ENCODE peak calls at places on chromosomes 5 and 9, in ten cellular contexts. Z is T-helper 2 cell; O is endothelial cell; G is HFFc6; I is HEK293T; P is naive thymus-derived CD8-positive, alpha-beta T cell; U is fibroblast of mammary gland; W is pancreas; R is iPS DF 19.7; D is activated CD4-positive, alpha-beta T cell treated with anti-CD3 and anti-CD28 coated beads, Interleukin-2, amount 10 ng/mL, durations not matched to agents 7 days and 5 days. M is an unnamed sample.
A peak's percentile ranks its signal among the peaks of the same experiment; 100 is the strongest.

GRCh38 chr9:124632077-124632621 is 125.0 kb upstream of the NR5A1 start:
- DNase-seq in Z (no peak), O (no peak), G (peak; percentile 76), I (no peak), P (no peak), U (peak; percentile 62), W (no peak), R (no peak), D (no peak), M (no peak)

GRCh38 chr9:13665418-13666066 is 386.1 kb upstream of the MPDZ start:
- DNase-seq in Z (no peak), O (no peak), G (peak; percentile 13), I (no peak), P (no peak), U (peak; percentile 48), W (no peak), R (no peak), D (no peak), M (no peak)

GRCh38 chr5:127959152-127959764 is 124.3 kb upstream of the SLC12A2 start:
- DNase-seq in Z (no peak), O (peak; percentile 16), G (peak; percentile 72), I (peak; percentile 41), P (peak; percentile 9), U (peak; percentile 86), W (peak; percentile 42), R (no peak), D (no peak), M (no peak)

GRCh38 chr5:169249001-169249400 is 51.9 kb downstream of the SLIT3 start:
- DNase-seq in Z (no peak), O (no peak), G (no peak), I (no peak), P (no peak), U (no peak), W (no peak), R (no peak), D (no peak), M (no peak)

GRCh38 chr9:130867556-130867955 is 29.1 kb downstream of the QRFP start:
- DNase-seq in Z (no peak), O (no peak), G (no peak), I (no peak), P (no peak), U (no peak), W (no peak), R (no peak), D (no peak), M (no peak)

GRCh38 chr9:116144038-116144437 is 9.6 kb upstream of the PAPPA start:
- DNase-seq in Z (no peak), O (no peak), G (peak; percentile 54), I (no peak), P (no peak), U (peak; percentile 80), W (no peak), R (no peak), D (no peak), M (no peak)

GRCh38 chr5:153798830-153799229 is 239.9 kb downstream of the FAM114A2 start:
- DNase-seq in Z (no peak), O (no peak), G (no peak), I (no peak), P (no peak), U (no peak), W (no peak), R (no peak), D (no peak), M (no peak)

GRCh38 chr5:170139786-170140335 is 34.2 kb downstream of the FOXI1 start:
- DNase-seq in Z (no peak), O (no peak), G (no peak), I (no peak), P (no peak), U (no peak), W (no peak), R (no peak), D (no peak), M (no peak)

GRCh38 chr5:179224741-179225140 is 120.5 kb downstream of the ADAMTS2 start:
- DNase-seq in Z (no peak), O (no peak), G (no peak), I (no peak), P (no peak), U (no peak), W (no peak), R (no peak), D (no peak), M (no peak)

GRCh38 chr5:42689391-42689790 is 67.2 kb upstream of the CCDC152 start:
- DNase-seq in Z (no peak), O (no peak), G (no peak), I (no peak), P (no peak), U (no peak), W (no peak), R (no peak), D (no peak), M (no peak)

M was measured in MV-4-11.